ENCODE peak calls at places on chromosomes 2 and 18, in five cellular contexts. X is IMR-90, R is H1, Y is neuronal stem cell, O is mesenchymal stem cell. A is an unnamed sample.

GRCh38 chr2:15040429-15041084 is 408.0 kb downstream of the LRATD1 start:
- DNase-seq in O (no peak), Y (no peak), X (no peak), R (no peak), A (no peak)

GRCh38 chr2:177489719-177490301 is 97.2 kb downstream of the AGPS start:
- DNase-seq in R (no peak), O (peak; percentile 49), Y (peak; percentile 14), X (peak; percentile 49), A (no peak)

GRCh38 chr2:110103060-110103961 is 12.3 kb downstream of the MALL start:
- DNase-seq in X (no peak), Y (no peak), R (peak; percentile 22), O (no peak), A (no peak)

GRCh38 chr2:12714391-12715221 is 2.1 kb upstream of the TRIB2 start:
- DNase-seq in O (peak; percentile 47), Y (no peak), R (no peak), X (peak; percentile 35), A (no peak)

GRCh38 chr2:109242222-109242653 is 113.2 kb downstream of the SH3RF3 start:
- DNase-seq in Y (no peak), O (no peak), R (no peak), X (no peak), A (no peak)

GRCh38 chr18:74796928-74797576 is 199.4 kb downstream of the ZNF407 start:
- DNase-seq in Y (no peak), X (peak; percentile 79), O (peak; percentile 58), R (no peak), A (peak; percentile 39)

GRCh38 chr2:28352104-28352503 is 40.6 kb upstream of the FOSL2 start:
- DNase-seq in Y (no peak), X (no peak), O (peak; percentile 81), R (no peak), A (no peak)

GRCh38 chr2:183552716-183553115 is 428.5 kb downstream of the NUP35 start:
- DNase-seq in X (no peak), R (no peak), Y (no peak), O (no peak), A (no peak)

GRCh38 chr2:119425119-119425405 is 6.6 kb upstream of the TMEM37 start:
- DNase-seq in Y (no peak), X (no peak), R (no peak), O (no peak), A (no peak)

GRCh38 chr2:21422050-21422449 is 298.3 kb downstream of the TDRD15 start:
- DNase-seq in Y (peak; percentile 36), O (peak; percentile 44), R (peak; percentile 94), X (peak; percentile 27), A (no peak)

GRCh38 chr2:66888791-66889631 is 454.1 kb downstream of the MEIS1 start:
- DNase-seq in Y (no peak), X (peak; percentile 100), R (no peak), O (peak; percentile 97), A (no peak)

GRCh38 chr2:151264157-151264835 is 2.6 kb upstream of the RBM43 start:
- DNase-seq in O (no peak), Y (no peak), X (no peak), R (no peak), A (no peak)

GRCh38 chr2:29528891-29529520 is 392.4 kb downstream of the ALK start:
- DNase-seq in O (peak; percentile 80), R (no peak), Y (no peak), X (peak; percentile 79), A (peak; percentile 8)

GRCh38 chr2:85410584-85411404 is 628 bp upstream of the CAPG start:
- DNase-seq in Y (no peak), X (no peak), O (no peak), R (no peak), A (peak; percentile 94)

GRCh38 chr2:131828164-131828561 is 300.5 kb downstream of the CCDC74A start:
- DNase-seq in X (no peak), Y (no peak), R (no peak), O (no peak), A (no peak)

GRCh38 chr2:128525653-128526052 is 207.0 kb upstream of the HS6ST1 start:
- DNase-seq in X (peak; percentile 35), R (no peak), O (no peak), Y (no peak), A (no peak)

GRCh38 chr2:17300141-17300540 is 218.1 kb downstream of the RAD51AP2 start:
- DNase-seq in R (no peak), Y (no peak), O (peak; percentile 88), X (peak; percentile 80), A (peak; percentile 60)

GRCh38 chr2:222000326-222000725 is 298.5 kb downstream of the PAX3 start:
- DNase-seq in X (peak; percentile 95), Y (no peak), R (no peak), O (peak; percentile 83), A (peak; percentile 63)

GRCh38 chr2:205580591-205580990 is 101.7 kb upstream of the NRP2 start:
- DNase-seq in O (peak; percentile 62), Y (no peak), X (peak; percentile 63), R (no peak), A (no peak)

GRCh38 chr2:176097820-176098365 is 1.7 kb upstream of the HOXD12 start:
- DNase-seq in R (no peak), O (no peak), Y (no peak), X (no peak), A (peak; percentile 64)

GRCh38 chr2:191530618-191531017 is 147.3 kb upstream of the NABP1 start:
- DNase-seq in X (no peak), O (no peak), R (no peak), Y (no peak), A (no peak)

GRCh38 chr2:174675615-174676014 is 78.0 kb upstream of the WIPF1 start:
- DNase-seq in R (no peak), Y (no peak), O (no peak), X (no peak), A (no peak)

GRCh38 chr2:84741182-84741822 is 139.6 kb downstream of the TRABD2A start:
- DNase-seq in O (peak; percentile 28), R (peak; percentile 66), Y (no peak), X (peak; percentile 43), A (no peak)

GRCh38 chr2:25115249-25115883 is 53.0 kb downstream of the POMC start:
- DNase-seq in X (no peak), R (no peak), O (no peak), Y (no peak), A (no peak)

GRCh38 chr2:25116956-25117355 is 51.4 kb downstream of the POMC start:
- DNase-seq in X (no peak), R (no peak), O (no peak), Y (no peak), A (no peak)

GRCh38 chr2:25115902-25116301 is 52.5 kb downstream of the POMC start:
- DNase-seq in R (no peak), Y (no peak), X (peak; percentile 68), O (peak; percentile 62), A (no peak)

GRCh38 chr2:25122367-25122766 is 46.0 kb downstream of the POMC start:
- DNase-seq in X (no peak), O (no peak), Y (no peak), R (no peak), A (no peak)

DNA sequence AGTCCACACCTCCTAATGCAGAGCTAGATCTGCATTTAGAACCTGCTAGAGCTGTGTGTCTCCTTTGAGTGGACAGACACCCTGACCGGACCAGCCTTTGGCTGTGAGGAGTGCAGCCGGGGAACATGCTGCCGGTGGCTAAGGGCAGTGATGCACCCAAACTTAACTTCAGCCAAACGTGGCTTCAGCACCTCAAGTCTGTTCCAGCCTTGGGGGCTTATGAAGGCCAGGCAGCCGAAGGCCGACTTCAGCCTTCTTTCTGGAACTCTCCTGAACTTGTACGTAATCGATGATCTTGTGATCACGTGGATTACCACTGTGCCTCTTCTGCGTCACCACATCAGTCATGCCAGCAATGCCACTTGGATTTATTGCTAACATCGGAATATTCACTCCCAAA is 49.1 kb downstream of the POMC start:
- DNase-seq in O (no peak), R (no peak), Y (no peak), X (no peak), A (no peak)
- H3K14ac ChIP-seq in O (no peak overlapping the region), R (no peak overlapping the region), Y (no peak overlapping the region), X (no peak overlapping the region), A (no peak overlapping the region)

GRCh38 chr2:207166039-207166348 is 246 bp upstream of the KLF7 start:
- DNase-seq in O (peak; percentile 100), X (peak; percentile 100), Y (peak; percentile 99), R (peak; percentile 98), A (peak; percentile 100)

GRCh38 chr2:207163815-207164747 is 1.7 kb downstream of the KLF7 start:
- DNase-seq in R (no peak), O (peak; percentile 67), X (peak; percentile 48), Y (no peak), A (peak; percentile 67)

GRCh38 chr2:207165121-207166038 is at the start of gene KLF7:
- DNase-seq in Y (no peak), X (peak; percentile 51), R (no peak), O (no peak), A (peak; percentile 54)

GRCh38 chr2:207167129-207167923 is 1.6 kb upstream of the KLF7 start:
- DNase-seq in R (no peak), X (peak; percentile 72), O (peak; percentile 77), Y (no peak), A (no peak)

DNA sequence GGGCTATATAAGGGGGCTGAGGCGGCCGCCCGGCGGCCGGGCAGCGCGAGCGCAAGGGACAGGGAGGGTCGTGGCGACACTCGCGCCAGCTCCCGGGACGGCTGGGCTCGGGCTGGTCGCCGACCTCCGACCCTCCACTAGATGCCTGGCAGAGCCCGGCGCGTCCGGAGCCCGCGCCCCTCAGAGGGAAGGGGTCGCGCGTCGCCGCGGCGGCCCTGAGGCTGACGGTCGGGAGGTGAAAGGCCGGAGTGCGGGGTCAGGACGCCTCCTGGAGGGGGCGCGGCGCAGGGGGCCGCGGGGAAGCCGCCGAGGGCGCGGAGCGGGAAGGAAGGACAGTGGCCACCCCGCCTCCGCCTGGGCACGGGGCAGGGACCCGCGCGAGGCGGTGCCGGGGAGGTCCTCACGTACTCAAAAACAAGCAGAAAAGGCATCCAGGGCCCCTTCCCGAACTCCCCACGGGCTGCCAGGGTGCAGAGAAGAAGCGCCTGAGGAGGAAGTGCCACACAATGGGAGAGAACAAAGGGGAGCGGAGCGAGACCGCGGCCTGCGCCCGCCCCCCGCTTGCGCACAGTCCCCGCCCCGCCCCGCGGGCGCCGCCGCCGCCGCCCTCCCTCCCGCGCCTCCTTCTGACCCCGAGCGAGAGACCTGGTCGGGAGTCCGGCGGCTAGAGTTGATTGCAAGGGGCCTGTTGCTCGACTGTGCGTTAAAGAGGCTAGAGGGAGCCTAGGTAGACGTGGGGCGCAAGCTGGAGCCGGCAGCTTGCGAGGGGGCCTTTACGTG is 791 bp upstream of the KLF7 start:
- DNase-seq in Y (peak; percentile 78), O (peak; percentile 84), R (peak; percentile 84), X (peak; percentile 81), A (peak; percentile 38)
- H2BK5ac ChIP-seq in Y (peak overlapping the region; percentile 89), O (peak overlapping the region; percentile 100), R (peak overlapping the region; percentile 95), X (peak overlapping the region; percentile 100), A (peak overlapping the region; percentile 98)

GRCh38 chr2:68828887-68829708 is 42.1 kb downstream of the BMP10 start:
- DNase-seq in X (peak; percentile 96), O (peak; percentile 98), Y (no peak), R (no peak), A (peak; percentile 65)
- H3K4me3 ChIP-seq in X (no peak overlapping the region), O (no peak overlapping the region), Y (no peak overlapping the region), R (no peak overlapping the region), A (no peak overlapping the region)

GRCh38 chr2:677056-677949 is at the start of gene TMEM18:
- DNase-seq in Y (peak; percentile 98), R (peak; percentile 97), O (peak; percentile 99), X (peak; percentile 99), A (peak; percentile 100)

GRCh38 chr2:675982-676646 is 1.1 kb downstream of the TMEM18 start:
- DNase-seq in X (peak; percentile 91), R (peak; percentile 76), O (peak; percentile 89), Y (no peak), A (peak; percentile 89)

GRCh38 chr2:675051-675450 is 2.2 kb downstream of the TMEM18 start:
- DNase-seq in X (no peak), R (no peak), O (no peak), Y (no peak), A (no peak)

GRCh38 chr2:675460-675859 is 1.7 kb downstream of the TMEM18 start:
- DNase-seq in R (no peak), O (no peak), X (peak; percentile 23), Y (no peak), A (no peak)

GRCh38 chr2:676647-677055 is 555 bp downstream of the TMEM18 start:
- DNase-seq in Y (peak; percentile 98), X (peak; percentile 98), R (no peak), O (peak; percentile 98), A (peak; percentile 99)
- H3K14ac ChIP-seq in Y (no peak overlapping the region), X (peak overlapping the region; percentile 90), R (no peak overlapping the region), O (no peak overlapping the region), A (peak overlapping the region; percentile 21)

A was measured in trophoblast cell.